ENCODE peak calls at places on chromosome 1, in seven cellular contexts. Y is ELF-1; U is activated CD4-positive, alpha-beta T cell treated with anti-CD3 and anti-CD28 coated beads, Interleukin-2, amount 10 ng/mL, durations not matched to agents 7 days and 5 days; X is NCI-H146; G is HS-5; R is C1 segment of cervical spinal cord; C is stimulated activated naive CD4-positive, alpha-beta T cell treated with Interleukin-2 at 50 U/mL for 16 hours. J is an unnamed sample.

GRCh38 chr1:205317311-205317917 is 4.1 kb downstream of the NUAK2 start:
- DNase-seq in R (peak; percentile 15), U (no peak), C (no peak), Y (peak; percentile 34), X (peak; percentile 95), G (no peak), J (no peak)

GRCh38 chr1:183543619-183544204 is 46.5 kb downstream of the NCF2 start:
- DNase-seq in X (peak; percentile 54), R (no peak), G (peak; percentile 24), C (no peak), Y (no peak), U (peak; percentile 45), J (no peak)

GRCh38 chr1:118881751-118882150 is 106.4 kb downstream of the TBX15 start:
- DNase-seq in C (no peak), Y (no peak), G (no peak), R (no peak), X (no peak), U (no peak), J (no peak)

GRCh38 chr1:226912587-226913176 is 27.4 kb upstream of the COQ8A start:
- DNase-seq in X (peak; percentile 87), C (no peak), G (no peak), U (peak; percentile 37), R (peak; percentile 26), Y (peak; percentile 86), J (no peak)

GRCh38 chr1:29767088-29767685 is 530.9 kb downstream of the PTPRU start:
- DNase-seq in G (no peak), Y (no peak), C (no peak), X (no peak), R (no peak), U (no peak), J (no peak)

GRCh38 chr1:41319803-41320711 is 41.2 kb upstream of the FOXO6 start:
- DNase-seq in X (no peak), Y (no peak), R (no peak), U (no peak), G (no peak), C (no peak), J (no peak)

GRCh38 chr1:212354464-212354863 is 60.2 kb downstream of the PACC1 start:
- DNase-seq in C (no peak), X (no peak), U (no peak), G (no peak), R (no peak), Y (no peak), J (no peak)

GRCh38 chr1:227846265-227846858 is 30.9 kb downstream of the PRSS38 start:
- DNase-seq in C (no peak), R (no peak), Y (no peak), G (no peak), U (no peak), X (peak; percentile 22), J (no peak)

J was measured in T follicular helper cell.